ENCODE peak calls at places on chromosomes 4 and X, in eight cellular contexts. L is tibial nerve; V is naive thymus-derived CD8-positive, alpha-beta T cell; M is H1; O is progenitor cell of endocrine pancreas; R is dorsolateral prefrontal cortex; D is GM12892; U is naive B cell. E is an unnamed sample.

GRCh38 chrX:102976290-102976689 is 39.2 kb downstream of the RAB40AL start:
- DNase-seq in L (no peak), U (no peak), V (no peak), O (no peak), M (no peak), R (no peak), D (no peak), E (no peak)

GRCh38 chr4:38424171-38424871 is 239.7 kb upstream of the KLF3 start:
- DNase-seq in V (no peak), R (no peak), L (no peak), O (peak), M (no peak), D (no peak), U (no peak), E (no peak)

GRCh38 chr4:134117785-134118184 is 83.8 kb downstream of the PABPC4L start:
- DNase-seq in V (no peak), L (no peak), R (no peak), M (no peak), U (no peak), O (no peak), D (no peak), E (no peak)

GRCh38 chr4:39043058-39043696 is 11.0 kb upstream of the TMEM156 start:
- DNase-seq in U (no peak), V (no peak), O (no peak), R (no peak), D (no peak), L (no peak), M (no peak), E (no peak)

GRCh38 chr4:109730294-109731051 is 603 bp upstream of the PLA2G12A start:
- DNase-seq in L (no peak), V (no peak), D (no peak), M (peak), O (peak), U (no peak), R (peak), E (no peak)

GRCh38 chr4:76219299-76220055 is 5.9 kb upstream of the SCARB2 start:
- DNase-seq in U (no peak), M (no peak), V (no peak), D (no peak), R (no peak), L (no peak), O (no peak), E (no peak)

GRCh38 chrX:15598031-15598430 is 2.7 kb downstream of the ACE2 start:
- DNase-seq in U (no peak), V (no peak), O (no peak), L (no peak), M (no peak), R (no peak), D (no peak), E (no peak)

GRCh38 chrX:69155786-69156520 is 9.3 kb downstream of the PJA1 start:
- DNase-seq in L (no peak), R (no peak), D (no peak), V (no peak), M (no peak), U (no peak), O (no peak), E (no peak)

GRCh38 chr4:173930329-173930967 is 353.0 kb downstream of the FBXO8 start:
- DNase-seq in O (no peak), V (no peak), U (no peak), M (no peak), D (no peak), R (no peak), L (no peak), E (no peak)

GRCh38 chr4:52572936-52573485 is 86.1 kb downstream of the USP46 start:
- DNase-seq in U (no peak), V (no peak), R (no peak), O (no peak), L (no peak), M (no peak), D (no peak), E (no peak)

GRCh38 chrX:33045245-33045644 is 166.1 kb downstream of the DMD start:
- DNase-seq in O (no peak), V (no peak), M (no peak), U (no peak), L (no peak), D (no peak), R (no peak), E (no peak)

GRCh38 chr4:133865606-133866327 is 335.8 kb downstream of the PABPC4L start:
- DNase-seq in O (no peak), R (no peak), D (no peak), L (no peak), V (no peak), U (no peak), M (no peak), E (no peak)

GRCh38 chrX:108558217-108558616 is 118.6 kb downstream of the COL4A5 start:
- DNase-seq in R (no peak), M (no peak), L (no peak), D (no peak), V (no peak), U (no peak), O (no peak), E (no peak)

GRCh38 chrX:129983575-129984131 is 1.2 kb downstream of the BCORL1 start:
- DNase-seq in V (no peak), L (no peak), D (no peak), M (no peak), U (peak), R (no peak), O (peak), E (no peak)

GRCh38 chr4:139167774-139168444 is 9.1 kb downstream of the ELF2 start:
- DNase-seq in R (no peak), O (no peak), M (no peak), D (no peak), U (no peak), L (no peak), V (no peak), E (no peak)

GRCh38 chr4:83285022-83285387 is 407 bp upstream of the COQ2 start:
- DNase-seq in O (no peak), D (no peak), U (peak), R (no peak), M (no peak), L (no peak), V (no peak), E (no peak)

GRCh38 chr4:1993169-1993516 is 15.6 kb downstream of the NELFA start:
- DNase-seq in M (no peak), U (no peak), O (no peak), D (no peak), R (no peak), L (no peak), V (no peak), E (no peak)

GRCh38 chr4:31088600-31089230 is 368.5 kb downstream of the PCDH7 start:
- DNase-seq in O (no peak), L (no peak), M (no peak), U (no peak), V (no peak), R (no peak), D (no peak), E (no peak)

GRCh38 chr4:90474484-90474883 is 347.3 kb downstream of the CCSER1 start:
- DNase-seq in U (no peak), R (no peak), O (no peak), V (no peak), L (no peak), D (no peak), M (no peak), E (no peak)

GRCh38 chr4:169968999-169969398 is 57.2 kb downstream of the MFAP3L start:
- DNase-seq in M (no peak), D (no peak), R (no peak), O (no peak), L (no peak), V (no peak), U (no peak), E (no peak)

GRCh38 chr4:16043820-16044554 is 39.8 kb downstream of the PROM1 start:
- DNase-seq in R (no peak), U (no peak), V (no peak), L (no peak), D (no peak), M (no peak), O (no peak), E (no peak)

GRCh38 chrX:19748898-19749680 is 138.3 kb downstream of the SH3KBP1 start:
- DNase-seq in D (no peak), R (no peak), U (no peak), O (no peak), V (no peak), M (no peak), L (no peak), E (no peak)

GRCh38 chrX:43860646-43861370 is 21.4 kb downstream of the MAOB start:
- DNase-seq in O (no peak), V (no peak), U (no peak), M (no peak), L (no peak), R (no peak), D (no peak), E (no peak)

GRCh38 chrX:22538581-22538980 is 265.9 kb downstream of the CBLL2 start:
- DNase-seq in D (no peak), M (no peak), O (no peak), R (no peak), V (no peak), L (no peak), U (no peak), E (no peak)

GRCh38 chr4:185559913-185560281 is 24.6 kb upstream of the PDLIM3 start:
- DNase-seq in M (no peak), R (no peak), O (peak), U (no peak), L (no peak), D (no peak), V (no peak), E (no peak)

GRCh38 chrX:110145305-110145704 is 142.4 kb downstream of the TMEM164 start:
- DNase-seq in R (no peak), O (no peak), U (no peak), M (no peak), D (no peak), L (no peak), V (no peak), E (no peak)

GRCh38 chrX:68792083-68792482 is 36.7 kb upstream of the EFNB1 start:
- DNase-seq in U (no peak), M (no peak), V (no peak), L (no peak), R (no peak), D (no peak), O (no peak), E (no peak)

GRCh38 chrX:57595381-57595811 is 3.6 kb downstream of the ZXDB start:
- DNase-seq in R (no peak), M (no peak), O (no peak), L (no peak), V (no peak), D (no peak), U (no peak), E (no peak)

E was measured in GM19239.